ENCODE peak calls at places on chromosomes 6 and 20, in four cellular contexts. One of them, this sample, is unnamed.

GRCh38 chr20:56860413-56860812 is 231.3 kb downstream of the TFAP2C start:
- DNase-seq in GM12878: no peak
- DNase-seq in SK-N-SH: no peak
- DNase-seq in K562: no peak
- DNase-seq in this sample: no peak

GRCh38 chr20:36070451-36070850 is 84.1 kb upstream of the EPB41L1 start:
- DNase-seq in GM12878: no peak
- DNase-seq in SK-N-SH: no peak
- DNase-seq in K562: no peak
- DNase-seq in this sample: peak

GRCh38 chr6:138246650-138247440 is 28.6 kb upstream of the PBOV1 start:
- DNase-seq in GM12878: no peak
- DNase-seq in SK-N-SH: no peak
- DNase-seq in K562: no peak
- DNase-seq in this sample: no peak

GRCh38 chr6:75363304-75363703 is 78.7 kb upstream of the TMEM30A start:
- DNase-seq in GM12878: no peak
- DNase-seq in SK-N-SH: no peak
- DNase-seq in K562: no peak
- DNase-seq in this sample: no peak

GRCh38 chr6:79671605-79672266 is 40.6 kb downstream of the SH3BGRL2 start:
- DNase-seq in GM12878: no peak
- DNase-seq in SK-N-SH: no peak
- DNase-seq in K562: peak
- DNase-seq in this sample: no peak

GRCh38 chr20:49758781-49759180 is 45.1 kb upstream of the B4GALT5 start:
- DNase-seq in GM12878: no peak
- DNase-seq in SK-N-SH: no peak
- DNase-seq in K562: no peak
- DNase-seq in this sample: peak

GRCh38 chr20:51432875-51433274 is 109.6 kb downstream of the NFATC2 start:
- DNase-seq in GM12878: no peak
- DNase-seq in SK-N-SH: no peak
- DNase-seq in K562: no peak
- DNase-seq in this sample: no peak

GRCh38 chr6:37816599-37817375 is 2.7 kb upstream of the ZFAND3 start:
- DNase-seq in GM12878: no peak
- DNase-seq in SK-N-SH: no peak
- DNase-seq in K562: no peak
- DNase-seq in this sample: no peak

GRCh38 chr20:23659989-23660837 is 22.5 kb upstream of the CST3 start:
- DNase-seq in GM12878: no peak
- DNase-seq in SK-N-SH: no peak
- DNase-seq in K562: peak
- DNase-seq in this sample: no peak

GRCh38 chr6:108648186-108648585 is 87.5 kb downstream of the FOXO3 start:
- DNase-seq in GM12878: no peak
- DNase-seq in SK-N-SH: no peak
- DNase-seq in K562: no peak
- DNase-seq in this sample: no peak

GRCh38 chr20:25065044-25065624 is 7.2 kb upstream of the ACSS1 start:
- DNase-seq in GM12878: no peak
- DNase-seq in SK-N-SH: no peak
- DNase-seq in K562: no peak
- DNase-seq in this sample: peak

GRCh38 chr6:119594907-119595306 is 245.3 kb upstream of the MAN1A1 start:
- DNase-seq in GM12878: no peak
- DNase-seq in SK-N-SH: no peak
- DNase-seq in K562: no peak
- DNase-seq in this sample: no peak
- TF ChIP-seq USF1 in GM12878: no peak
- TF ChIP-seq USF1 in SK-N-SH: no peak
- TF ChIP-seq USF1 in K562: no peak
- TF ChIP-seq USF1 in this sample: no peak

GRCh38 chr20:61957961-61958715 is 107.5 kb downstream of the TAF4 start:
- DNase-seq in GM12878: no peak
- DNase-seq in SK-N-SH: no peak
- DNase-seq in K562: no peak
- DNase-seq in this sample: no peak

GRCh38 chr20:61958773-61959172 is 106.9 kb downstream of the TAF4 start:
- DNase-seq in GM12878: no peak
- DNase-seq in SK-N-SH: no peak
- DNase-seq in K562: no peak
- DNase-seq in this sample: no peak

GRCh38 chr20:61963149-61963548 is 102.5 kb downstream of the TAF4 start:
- DNase-seq in GM12878: no peak
- DNase-seq in SK-N-SH: no peak
- DNase-seq in K562: no peak
- DNase-seq in this sample: no peak

GRCh38 chr20:61959301-61959700 is 106.4 kb downstream of the TAF4 start:
- DNase-seq in GM12878: no peak
- DNase-seq in SK-N-SH: no peak
- DNase-seq in K562: peak
- DNase-seq in this sample: peak

GRCh38 chr20:61960836-61961235 is 104.8 kb downstream of the TAF4 start:
- DNase-seq in GM12878: no peak
- DNase-seq in SK-N-SH: no peak
- DNase-seq in K562: no peak
- DNase-seq in this sample: no peak
- TF ChIP-seq USF1 in GM12878: no peak
- TF ChIP-seq USF1 in SK-N-SH: no peak
- TF ChIP-seq USF1 in K562: no peak
- TF ChIP-seq USF1 in this sample: no peak

GRCh38 chr20:61857414-61857775 is 208.3 kb downstream of the TAF4 start:
- DNase-seq in GM12878: no peak
- DNase-seq in SK-N-SH: no peak
- DNase-seq in K562: no peak
- DNase-seq in this sample: no peak
- TF ChIP-seq USF1 in GM12878: no peak
- TF ChIP-seq USF1 in SK-N-SH: no peak
- TF ChIP-seq USF1 in K562: no peak
- TF ChIP-seq USF1 in this sample: no peak

GRCh38 chr6:32115623-32116022 is 6.5 kb upstream of the TNXB start:
- DNase-seq in GM12878: no peak
- DNase-seq in SK-N-SH: no peak
- DNase-seq in K562: no peak
- DNase-seq in this sample: no peak
- TF ChIP-seq USF1 in GM12878: no peak
- TF ChIP-seq USF1 in SK-N-SH: no peak
- TF ChIP-seq USF1 in K562: no peak
- TF ChIP-seq USF1 in this sample: no peak

GRCh38 chr6:31058128-31058894 is 48.0 kb downstream of the MUC22 start:
- DNase-seq in GM12878: no peak
- DNase-seq in SK-N-SH: peak
- DNase-seq in K562: peak
- DNase-seq in this sample: no peak

GRCh38 chr6:31053873-31054272 is 43.6 kb downstream of the MUC22 start:
- DNase-seq in GM12878: no peak
- DNase-seq in SK-N-SH: no peak
- DNase-seq in K562: no peak
- DNase-seq in this sample: no peak

GRCh38 chr6:31060162-31060561 is 49.9 kb downstream of the MUC22 start:
- DNase-seq in GM12878: no peak
- DNase-seq in SK-N-SH: no peak
- DNase-seq in K562: no peak
- DNase-seq in this sample: no peak

GRCh38 chr6:31055401-31055800 is 45.1 kb downstream of the MUC22 start:
- DNase-seq in GM12878: no peak
- DNase-seq in SK-N-SH: no peak
- DNase-seq in K562: no peak
- DNase-seq in this sample: no peak

GRCh38 chr6:31057426-31058003 is 47.2 kb downstream of the MUC22 start:
- DNase-seq in GM12878: no peak
- DNase-seq in SK-N-SH: no peak
- DNase-seq in K562: no peak
- DNase-seq in this sample: no peak
- TF ChIP-seq USF1 in GM12878: no peak
- TF ChIP-seq USF1 in SK-N-SH: no peak
- TF ChIP-seq USF1 in K562: no peak
- TF ChIP-seq USF1 in this sample: no peak